ENCODE peak calls at places on chromosomes 6 and 20, in seven cellular contexts. U, D, V, S, H, P and E are unnamed samples.

GRCh38 chr6:3183071-3183470 is 25.7 kb upstream of the TUBB2A start:
- DNase-seq in D (no peak), P (no peak), V (no peak), U (no peak), H (no peak), S (no peak), E (no peak)

GRCh38 chr6:37022135-37022863 is 16.8 kb downstream of the FGD2 start:
- DNase-seq in P (no peak), D (no peak), V (no peak), S (no peak), H (no peak), U (no peak), E (no peak)

GRCh38 chr20:32325706-32326506 is 32.2 kb upstream of the ASXL1 start:
- DNase-seq in D (no peak), H (peak; percentile 83), V (no peak), P (peak; percentile 68), U (no peak), S (no peak), E (peak; percentile 81)

GRCh38 chr6:14408491-14408890 is 290.9 kb downstream of the CD83 start:
- DNase-seq in H (no peak), P (no peak), D (no peak), V (no peak), S (no peak), U (no peak), E (no peak)

GRCh38 chr20:41133709-41134361 is 3.5 kb upstream of the PLCG1 start:
- DNase-seq in U (no peak), H (no peak), V (no peak), D (no peak), P (peak; percentile 64), S (peak; percentile 58), E (no peak)

GRCh38 chr6:137798261-137798660 is 68.8 kb upstream of the TNFAIP3 start:
- DNase-seq in U (no peak), H (peak; percentile 63), P (no peak), D (no peak), S (no peak), V (no peak), E (no peak)

GRCh38 chr20:5212897-5213296 is 86.1 kb downstream of the CDS2 start:
- DNase-seq in D (no peak), U (no peak), P (no peak), H (no peak), V (peak; percentile 96), S (no peak), E (no peak)

GRCh38 chr6:105600342-105601293 is 197.7 kb upstream of the PREP start:
- DNase-seq in P (peak; percentile 93), H (peak; percentile 89), S (no peak), D (no peak), U (no peak), V (no peak), E (peak; percentile 82)

GRCh38 chr6:166330612-166331011 is 11.7 kb downstream of the SFT2D1 start:
- DNase-seq in H (peak; percentile 26), S (no peak), V (peak; percentile 82), D (peak; percentile 18), U (no peak), P (peak; percentile 43), E (peak; percentile 31)

GRCh38 chr6:108966855-108967755 is 118.9 kb downstream of the ARMC2 start:
- DNase-seq in P (peak; percentile 52), H (peak; percentile 65), S (no peak), U (no peak), D (no peak), V (no peak), E (no peak)

GRCh38 chr20:1335961-1336698 is 7.2 kb upstream of the SDCBP2 start:
- DNase-seq in V (no peak), U (no peak), S (no peak), P (no peak), H (no peak), D (no peak), E (no peak)

GRCh38 chr6:161383951-161384350 is 110.1 kb upstream of the AGPAT4 start:
- DNase-seq in S (no peak), P (no peak), H (no peak), D (no peak), U (no peak), V (no peak), E (no peak)

GRCh38 chr20:58344741-58345140 is 35.2 kb downstream of the RAB22A start:
- DNase-seq in V (no peak), D (no peak), U (no peak), H (peak; percentile 72), P (peak; percentile 44), S (no peak), E (peak; percentile 71)

GRCh38 chr20:57309544-57310115 is 20.0 kb upstream of the SPO11 start:
- DNase-seq in P (no peak), S (no peak), V (peak; percentile 30), D (no peak), H (no peak), U (no peak), E (no peak)

GRCh38 chr6:15628499-15629131 is 34.2 kb downstream of the DTNBP1 start:
- DNase-seq in V (no peak), P (peak; percentile 88), S (no peak), D (no peak), U (no peak), H (peak; percentile 92), E (peak; percentile 75)

GRCh38 chr20:17680128-17680835 is 1.8 kb downstream of the RRBP1 start:
- DNase-seq in D (peak; percentile 34), P (peak; percentile 86), V (peak; percentile 57), H (peak; percentile 61), S (no peak), U (no peak), E (peak; percentile 80)

GRCh38 chr20:59159091-59159821 is 4.4 kb upstream of the ZNF831 start:
- DNase-seq in H (no peak), D (no peak), P (no peak), S (peak; percentile 88), V (no peak), U (no peak), E (no peak)

GRCh38 chr6:133040025-133040838 is 200.9 kb upstream of the EYA4 start:
- DNase-seq in V (peak; percentile 26), S (no peak), U (peak; percentile 38), D (peak; percentile 49), P (peak; percentile 47), H (peak; percentile 23), E (peak; percentile 29)

GRCh38 chr6:34680802-34681515 is 15.6 kb downstream of the ILRUN start:
- DNase-seq in U (no peak), V (no peak), D (no peak), P (peak; percentile 76), H (peak; percentile 69), S (no peak), E (peak; percentile 67)

GRCh38 chr6:165663283-165663735 is 268 bp upstream of the PDE10A start:
- DNase-seq in H (peak; percentile 25), U (no peak), D (no peak), V (no peak), P (peak; percentile 31), S (no peak), E (no peak)

GRCh38 chr6:30599625-30600324 is 17.3 kb downstream of the PPP1R10 start:
- DNase-seq in S (no peak), H (no peak), P (no peak), D (no peak), U (no peak), V (no peak), E (no peak)

GRCh38 chr20:4836473-4836872 is 114.8 kb downstream of the PRND start:
- DNase-seq in P (no peak), D (no peak), V (no peak), U (no peak), S (no peak), H (no peak), E (no peak)

GRCh38 chr20:21523398-21523868 is 9.6 kb upstream of the NKX2-2 start:
- DNase-seq in U (no peak), S (no peak), P (no peak), D (no peak), H (no peak), V (no peak), E (no peak)

GRCh38 chr6:159645659-159646058 is 47.4 kb downstream of the SOD2 start:
- DNase-seq in H (peak; percentile 10), U (no peak), S (no peak), P (no peak), D (no peak), V (no peak), E (no peak)

GRCh38 chr20:3909952-3910366 is 20.8 kb downstream of the PANK2 start:
- DNase-seq in D (no peak), U (no peak), P (no peak), V (no peak), S (no peak), H (no peak), E (no peak)

GRCh38 chr6:13357551-13358075 is 29.3 kb upstream of the TBC1D7 start:
- DNase-seq in D (no peak), V (peak; percentile 73), U (no peak), S (no peak), H (peak; percentile 82), P (peak; percentile 53), E (peak; percentile 71)

GRCh38 chr6:162613310-162613709 is 114.3 kb downstream of the PRKN start:
- DNase-seq in P (no peak), V (no peak), D (no peak), H (no peak), S (no peak), U (no peak), E (no peak)

GRCh38 chr6:157989541-157990289 is 8.1 kb downstream of the SYNJ2 start:
- DNase-seq in S (no peak), D (peak; percentile 28), U (no peak), P (peak; percentile 56), V (peak; percentile 67), H (peak; percentile 71), E (no peak)

GRCh38 chr6:39189915-39190544 is 39.2 kb downstream of the KCNK5 start:
- DNase-seq in U (no peak), V (peak; percentile 40), P (no peak), S (no peak), D (peak; percentile 8), H (no peak), E (no peak)

GRCh38 chr20:15047100-15047499 is 709.7 kb upstream of the FLRT3 start:
- DNase-seq in V (no peak), D (no peak), P (no peak), H (no peak), S (no peak), U (no peak), E (no peak)

GRCh38 chr6:27494987-27495385 is 22.1 kb upstream of the ZNF184 start:
- DNase-seq in H (no peak), P (no peak), D (no peak), S (no peak), V (no peak), U (no peak), E (no peak)

GRCh38 chr6:14228571-14228970 is 111.0 kb downstream of the CD83 start:
- DNase-seq in S (no peak), H (peak; percentile 56), P (peak; percentile 78), V (no peak), D (no peak), U (no peak), E (no peak)